ENCODE peak calls at places on chromosomes 7 and 10, in four cellular contexts. F is SK-N-SH, V is breast epithelium, M is GM23338. U is an unnamed sample.

GRCh38 chr10:68997216-68997615 is 8.6 kb downstream of the KIFBP start:
- DNase-seq in F (no peak), V (no peak), M (no peak), U (no peak)

GRCh38 chr10:127866276-127867013 is 26.3 kb downstream of the CLRN3 start:
- DNase-seq in M (no peak), F (no peak), V (no peak), U (no peak)

GRCh38 chr7:85286449-85286848 is 99.6 kb upstream of the SEMA3D start:
- DNase-seq in F (no peak), M (no peak), V (no peak), U (no peak)

GRCh38 chr10:21517134-21517982 is 8.1 kb downstream of the SKIDA1 start:
- DNase-seq in V (no peak), M (peak; percentile 92), F (peak; percentile 78), U (no peak)

GRCh38 chr10:114541081-114541833 is 116.8 kb downstream of the ABLIM1 start:
- DNase-seq in V (no peak), F (no peak), M (no peak), U (no peak)

GRCh38 chr7:132398253-132398913 is 177.9 kb downstream of the PLXNA4 start:
- DNase-seq in M (no peak), V (no peak), F (no peak), U (peak; percentile 66)

GRCh38 chr10:116324227-116324950 is at the start of gene CCDC172:
- DNase-seq in M (peak; percentile 40), V (no peak), F (no peak), U (no peak)

GRCh38 chr10:3889961-3890522 is 105.0 kb upstream of the KLF6 start:
- DNase-seq in F (no peak), V (no peak), M (peak; percentile 39), U (no peak)

GRCh38 chr10:31836569-31837406 is 91.8 kb downstream of the ARHGAP12 start:
- DNase-seq in F (peak; percentile 26), V (no peak), M (peak; percentile 87), U (no peak)

GRCh38 chr10:3813986-3814831 is 29.2 kb upstream of the KLF6 start:
- DNase-seq in M (no peak), V (no peak), F (no peak), U (no peak)

GRCh38 chr7:138226001-138226476 is 149.8 kb downstream of the AKR1D1 start:
- DNase-seq in V (no peak), F (peak; percentile 48), M (no peak), U (no peak)

GRCh38 chr7:94432799-94433198 is 38.1 kb downstream of the COL1A2 start:
- DNase-seq in F (no peak), V (no peak), M (no peak), U (no peak)

GRCh38 chr10:48501806-48502771 is 102.8 kb downstream of the ARHGAP22 start:
- DNase-seq in F (no peak), M (no peak), V (no peak), U (no peak)

GRCh38 chr7:22001345-22002004 is 55.8 kb upstream of the CDCA7L start:
- DNase-seq in V (no peak), M (peak; percentile 73), F (peak; percentile 66), U (no peak)

GRCh38 chr7:86926732-86927131 is 132.7 kb downstream of the ELAPOR2 start:
- DNase-seq in V (no peak), F (peak; percentile 53), M (peak; percentile 79), U (no peak)

GRCh38 chr10:15461353-15462108 is 90.4 kb upstream of the FAM171A1 start:
- DNase-seq in F (peak; percentile 15), M (no peak), V (no peak), U (no peak)

GRCh38 chr10:106917452-106918055 is 247.0 kb downstream of the SORCS1 start:
- DNase-seq in F (no peak), V (no peak), M (no peak), U (no peak)

GRCh38 chr10:132446661-132447445 is 49.9 kb downstream of the PWWP2B start:
- DNase-seq in M (no peak), F (peak; percentile 66), V (no peak), U (peak; percentile 94)

GRCh38 chr7:36310897-36311296 is 78.8 kb upstream of the ANLN start:
- DNase-seq in M (no peak), V (no peak), F (no peak), U (no peak)

GRCh38 chr10:72851524-72851923 is 42.0 kb upstream of the OIT3 start:
- DNase-seq in M (no peak), F (no peak), V (no peak), U (no peak)

GRCh38 chr10:35576730-35577129 is 28.4 kb upstream of the GJD4 start:
- DNase-seq in M (no peak), V (no peak), F (no peak), U (no peak)

GRCh38 chr10:3776796-3777571 is 8.0 kb downstream of the KLF6 start:
- DNase-seq in V (no peak), M (no peak), F (no peak), U (no peak)

GRCh38 chr7:65371468-65371867 is 2.2 kb upstream of the ZNF92 start:
- DNase-seq in F (no peak), M (no peak), V (no peak), U (no peak)

GRCh38 chr7:117683736-117684135 is 189.5 kb downstream of the CTTNBP2 start:
- DNase-seq in V (no peak), F (no peak), M (no peak), U (no peak)

GRCh38 chr7:106176414-106177294 is 64.5 kb upstream of the SYPL1 start:
- DNase-seq in M (peak; percentile 94), V (peak; percentile 87), F (peak; percentile 88), U (peak; percentile 91)

GRCh38 chr7:106179256-106179655 is 67.1 kb upstream of the SYPL1 start:
- DNase-seq in V (no peak), M (no peak), F (no peak), U (no peak)

GRCh38 chr7:106177295-106177690 is 65.2 kb upstream of the SYPL1 start:
- DNase-seq in M (no peak), V (no peak), F (no peak), U (no peak)

GRCh38 chr7:106177738-106178592 is 65.9 kb upstream of the SYPL1 start:
- DNase-seq in V (no peak), F (no peak), M (no peak), U (no peak)

GRCh38 chr7:106178593-106179134 is 66.6 kb upstream of the SYPL1 start:
- DNase-seq in F (no peak), M (no peak), V (no peak), U (no peak)
- TF ChIP-seq POLR2AphosphoS5 in F (no peak), M (no peak), V (no peak), U (no peak)

DNA sequence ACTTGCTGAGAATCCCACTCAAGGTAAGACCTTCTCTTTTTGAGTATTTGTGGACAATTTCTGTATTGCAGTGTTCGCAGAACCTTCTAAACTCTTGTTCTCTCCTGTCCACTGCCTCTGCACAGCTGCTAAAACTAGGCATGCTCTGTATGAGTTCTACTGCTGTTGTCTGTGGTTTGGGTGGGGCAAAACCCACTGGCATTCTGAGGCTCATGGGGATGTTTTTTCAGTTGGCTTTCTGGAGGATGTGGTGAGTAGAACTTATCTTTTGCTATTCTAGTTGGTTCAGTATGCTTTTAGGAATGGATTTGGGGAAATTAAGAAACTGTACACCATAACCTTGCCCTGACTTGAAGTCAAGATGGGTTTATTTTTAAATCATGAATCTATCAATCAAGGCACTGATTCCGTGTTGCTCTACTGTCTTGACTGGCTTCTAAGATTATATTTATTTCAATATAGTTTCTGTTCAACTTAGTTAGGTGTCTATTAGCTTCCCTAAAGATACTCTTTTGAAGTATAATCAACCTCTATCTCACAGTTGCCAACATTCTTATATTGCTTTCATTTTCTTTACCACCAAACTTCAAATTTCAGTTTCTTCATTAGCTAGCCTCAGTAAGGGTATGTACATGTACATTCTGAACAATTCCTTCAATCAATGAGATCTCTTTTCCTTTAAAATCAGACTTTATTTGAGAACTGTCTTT is 25.0 kb upstream of the C1GALT1 start:
- DNase-seq in F (no peak), M (no peak), V (no peak), U (no peak)
- TF ChIP-seq CTCF in F (no peak), M (no peak), V (no peak), U (no peak)

DNA sequence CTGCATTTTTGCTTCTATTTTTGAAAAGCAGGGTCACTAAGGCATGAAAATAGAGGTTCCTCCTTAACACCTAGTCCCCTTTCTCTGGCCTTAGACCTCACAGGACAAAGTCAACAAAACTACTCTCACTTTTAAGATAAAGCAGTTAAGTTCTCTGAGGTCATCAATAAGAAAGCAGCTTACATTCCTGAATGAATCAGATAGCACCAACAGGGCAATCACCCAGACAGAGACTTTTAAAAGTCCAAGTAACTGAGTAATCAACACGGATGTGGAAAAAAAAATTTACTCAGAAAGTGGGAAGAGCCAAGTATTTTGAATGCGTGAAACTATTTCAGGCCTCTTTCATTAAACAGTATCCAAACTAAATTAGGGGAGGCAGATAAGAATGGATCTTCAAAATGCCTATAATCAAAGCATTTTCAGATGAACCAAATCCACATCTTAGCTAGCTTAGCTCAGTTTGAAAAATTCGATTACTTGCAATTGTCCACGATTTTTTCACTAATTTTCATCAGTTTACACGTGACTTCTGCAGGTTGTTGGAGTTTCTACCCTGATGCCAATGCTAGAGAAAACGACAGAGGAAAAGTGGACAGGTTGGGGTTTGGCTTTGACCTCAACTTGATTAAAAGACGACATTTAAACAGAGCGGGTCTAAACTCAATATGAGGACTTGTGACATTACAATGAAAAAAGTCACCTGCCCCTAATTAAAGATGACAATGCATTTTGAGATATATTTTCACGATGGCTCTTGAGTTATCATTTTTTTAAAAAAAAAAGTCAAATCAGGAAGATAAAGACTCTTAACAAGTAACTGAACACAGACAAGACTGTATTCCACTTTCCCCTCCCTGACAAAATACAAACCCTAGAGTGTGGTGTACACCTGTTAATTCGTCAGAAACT is 1.6 kb downstream of the BEND7 start:
- DNase-seq in V (no peak), F (no peak), M (peak; percentile 32), U (no peak)
- H3K4me3 ChIP-seq in V (peak overlapping the region; percentile 56), F (peak overlapping the region; percentile 63), M (peak overlapping the region; percentile 66), U (peak overlapping the region; percentile 40)

DNA sequence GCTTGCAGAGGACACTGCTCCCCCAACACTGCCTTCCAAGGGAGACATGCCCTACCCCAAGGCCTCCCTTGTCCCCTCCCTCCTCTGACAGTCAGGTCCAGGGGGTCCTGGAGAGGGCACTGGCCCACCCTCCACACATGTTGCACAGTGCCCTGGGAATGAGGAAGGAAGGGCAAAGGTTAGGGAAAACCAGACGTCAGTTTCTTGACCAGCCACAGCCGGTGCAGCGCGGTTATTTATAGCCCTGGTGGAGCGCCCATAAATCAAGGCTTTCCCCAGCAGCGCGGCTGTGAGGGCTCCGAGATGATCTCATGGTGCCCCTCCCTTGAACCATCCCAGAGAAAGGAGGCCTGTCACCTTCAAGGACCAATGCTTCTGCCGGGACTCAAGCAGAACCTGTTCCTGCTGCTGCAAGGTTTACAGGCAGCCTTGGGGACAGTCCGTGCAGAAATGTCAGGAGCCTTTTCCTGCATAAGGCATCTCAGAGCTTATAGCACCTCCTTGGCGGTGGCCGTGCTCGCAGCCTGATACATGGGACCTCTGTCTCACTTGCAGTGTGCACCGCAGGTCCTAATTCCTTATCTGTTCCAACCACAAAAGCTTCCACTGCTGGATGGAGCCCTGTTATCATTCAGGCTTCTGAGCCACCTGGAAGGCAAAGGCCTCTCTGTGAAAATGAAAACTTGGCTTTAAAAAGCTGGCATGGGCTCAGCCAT is 127.3 kb downstream of the LHPP start:
- DNase-seq in V (no peak), F (no peak), M (no peak), U (peak; percentile 68)
- TF ChIP-seq POLR2AphosphoS5 in V (no peak), F (no peak), M (no peak), U (no peak)

GRCh38 chr10:23535381-23535780 is 96.5 kb downstream of the OTUD1 start:
- DNase-seq in V (no peak), M (peak; percentile 11), F (no peak), U (no peak)
- TF ChIP-seq CTCF in V (no peak), M (peak; percentile 46), F (peak; percentile 44), U (no peak)

GRCh38 chr7:23468721-23469149 is 1.6 kb downstream of the IGF2BP3 start:
- DNase-seq in F (peak; percentile 68), M (peak; percentile 31), V (no peak), U (peak; percentile 78)
- H3K4me3 ChIP-seq in F (peak overlapping the region; percentile 89), M (peak overlapping the region; percentile 64), V (peak overlapping the region; percentile 26), U (peak overlapping the region; percentile 10)

GRCh38 chr7:1092806-1093505 is 5.0 kb downstream of the GPER1 start:
- DNase-seq in V (no peak), M (no peak), F (no peak), U (no peak)
- TF ChIP-seq POLR2AphosphoS5 in V (no peak), M (no peak), F (no peak), U (no peak)

U was measured in spleen.